ENCODE peak calls at places on chromosomes 7 and 10, in nine cellular contexts. M, I, H, K, J, L, C, V and Q are unnamed samples.

GRCh38 chr10:119207713-119208552 is 562 bp downstream of the GRK5 start:
- DNase-seq in M (peak), I (peak), H (peak), K (peak), J (peak), L (peak), C (peak), V (peak), Q (no peak)

GRCh38 chr7:141752634-141753033 is 11.3 kb upstream of the TAS2R3 start:
- DNase-seq in M (no peak), I (peak), H (peak), K (no peak), J (no peak), L (no peak), C (peak), V (no peak), Q (no peak)

GRCh38 chr7:54674891-54675290 is 84.1 kb downstream of the SEC61G start:
- DNase-seq in M (no peak), I (no peak), H (no peak), K (no peak), J (no peak), L (no peak), C (no peak), V (no peak), Q (no peak)

GRCh38 chr10:48377751-48378585 is 71.5 kb downstream of the MAPK8 start:
- DNase-seq in M (no peak), I (peak), H (no peak), K (no peak), J (no peak), L (peak), C (no peak), V (no peak), Q (no peak)

GRCh38 chr10:117461766-117462423 is 80.7 kb upstream of the EMX2 start:
- DNase-seq in M (no peak), I (peak), H (no peak), K (no peak), J (no peak), L (peak), C (no peak), V (peak), Q (peak)

GRCh38 chr7:64795176-64795575 is 948 bp downstream of the ZNF138 start:
- DNase-seq in M (no peak), I (no peak), H (no peak), K (no peak), J (no peak), L (no peak), C (no peak), V (no peak), Q (no peak)

GRCh38 chr10:6062101-6062771 is at the start of gene IL2RA:
- DNase-seq in M (no peak), I (no peak), H (no peak), K (no peak), J (peak), L (no peak), C (no peak), V (no peak), Q (no peak)

GRCh38 chr7:434891-435486 is 84.7 kb downstream of the PDGFA start:
- DNase-seq in M (no peak), I (no peak), H (peak), K (no peak), J (no peak), L (no peak), C (no peak), V (no peak), Q (no peak)

GRCh38 chr7:105826143-105826542 is 50.3 kb downstream of the ATXN7L1 start:
- DNase-seq in M (no peak), I (no peak), H (peak), K (no peak), J (no peak), L (peak), C (peak), V (no peak), Q (peak)

GRCh38 chr7:26686448-26686981 is 177.9 kb downstream of the SKAP2 start:
- DNase-seq in M (peak), I (peak), H (peak), K (no peak), J (peak), L (peak), C (peak), V (no peak), Q (peak)

GRCh38 chr7:51027256-51028127 is 244.8 kb upstream of the GRB10 start:
- DNase-seq in M (no peak), I (no peak), H (no peak), K (no peak), J (no peak), L (no peak), C (no peak), V (no peak), Q (no peak)